ENCODE peak calls at places on chromosomes 11 and 22, in six cellular contexts. K is HepG2, C is A549, X is GM12878, U is upper lobe of left lung, L is K562. G is an unnamed sample.

GRCh38 chr22:32803020-32803758 is 1.7 kb downstream of the TIMP3 start:
- ATAC-seq in U (peak; percentile 16), K (peak; percentile 65), X (no peak), C (no peak), L (no peak), G (no peak)

GRCh38 chr11:74777038-74777437 is 28.4 kb downstream of the RNF169 start:
- ATAC-seq in C (no peak), U (no peak), X (no peak), L (no peak), K (no peak), G (no peak)

GRCh38 chr11:118915941-118916841 is 9.5 kb downstream of the BCL9L start:
- ATAC-seq in X (no peak), K (no peak), C (no peak), L (no peak), U (no peak), G (no peak)

GRCh38 chr22:25402501-25403283 is 161.8 kb upstream of the GRK3 start:
- ATAC-seq in K (peak; percentile 80), C (no peak), X (peak; percentile 5), L (peak; percentile 5), U (no peak), G (no peak)

GRCh38 chr22:27625769-27626674 is 175.5 kb downstream of the MN1 start:
- ATAC-seq in X (no peak), C (no peak), K (no peak), U (no peak), L (no peak), G (no peak)

GRCh38 chr11:86678296-86678695 is 5.9 kb upstream of the ME3 start:
- ATAC-seq in C (no peak), L (no peak), K (no peak), U (no peak), X (no peak), G (no peak)

GRCh38 chr11:10318527-10318802 is 13.6 kb downstream of the ADM start:
- ATAC-seq in K (no peak), X (no peak), C (no peak), U (no peak), L (no peak), G (no peak)

GRCh38 chr11:3163241-3163981 is 1.7 kb downstream of the OSBPL5 start:
- ATAC-seq in L (no peak), C (no peak), X (no peak), U (no peak), K (no peak), G (no peak)

GRCh38 chr11:75365711-75366181 is 14.3 kb upstream of the ARRB1 start:
- ATAC-seq in X (no peak), L (no peak), U (peak; percentile 47), K (no peak), C (peak; percentile 70), G (peak; percentile 53)

GRCh38 chr22:38097557-38098409 is 12.7 kb downstream of the BAIAP2L2 start:
- ATAC-seq in K (no peak), X (peak; percentile 32), U (peak; percentile 64), L (peak; percentile 96), C (no peak), G (no peak)

GRCh38 chr11:1755344-1756023 is 5.1 kb upstream of the IFITM10 start:
- ATAC-seq in K (no peak), C (no peak), X (no peak), L (no peak), U (no peak), G (no peak)

GRCh38 chr11:45816614-45817013 is 11.7 kb downstream of the SLC35C1 start:
- ATAC-seq in K (peak; percentile 34), X (peak; percentile 20), C (no peak), L (peak; percentile 22), U (no peak), G (no peak)
- TF ChIP-seq EP300 in K (no peak), X (no peak), C (no peak), L (no peak), U (no peak), G (no peak)

GRCh38 chr11:78855146-78855545 is 280.5 kb upstream of the NARS2 start:
- ATAC-seq in U (no peak), K (no peak), L (no peak), C (no peak), X (no peak), G (no peak)
- H3K4me1 ChIP-seq in U (no peaks in the 10 kb centered on the region), K (no peaks in the 10 kb centered on the region), L (no peaks in the 10 kb centered on the region), C (no peaks in the 10 kb centered on the region), X (no peaks in the 10 kb centered on the region), G (no peaks in the 10 kb centered on the region)

DNA sequence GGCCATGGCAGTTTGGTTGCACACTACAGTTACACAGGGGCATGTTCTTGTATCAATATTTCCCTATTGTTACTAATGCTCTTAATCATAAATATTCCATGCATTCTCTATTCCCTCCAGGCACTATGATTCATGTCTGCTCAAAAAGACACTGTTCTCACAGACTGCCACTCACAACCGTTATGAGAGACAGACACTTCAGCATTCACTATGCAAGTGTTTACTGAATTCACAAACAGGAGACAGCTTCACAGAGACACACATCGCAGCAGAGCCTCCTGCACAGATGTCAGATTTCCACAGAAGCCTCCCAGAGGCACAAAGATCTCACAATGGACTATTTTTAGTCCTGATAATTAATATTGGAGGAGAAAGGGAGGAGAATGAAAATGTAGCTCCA is 930.4 kb downstream of the OPCML start:
- ATAC-seq in L (no peak), K (no peak), U (no peak), C (no peak), X (no peak), G (no peak)
- TF ChIP-seq EP300 in L (no peak), K (no peak), U (no peak), C (no peak), X (no peak), G (no peak)

GRCh38 chr11:31690516-31690915 is 120.6 kb downstream of the PAX6 start:
- ATAC-seq in L (no peak), X (no peak), U (no peak), K (no peak), C (no peak), G (no peak)
- H3K4me1 ChIP-seq in L (no peaks in the 10 kb centered on the region), X (no peaks in the 10 kb centered on the region), U (no peaks in the 10 kb centered on the region), K (no peaks in the 10 kb centered on the region), C (peaks cover 6% of the 10 kb centered on the region), G (no peaks in the 10 kb centered on the region)

DNA sequence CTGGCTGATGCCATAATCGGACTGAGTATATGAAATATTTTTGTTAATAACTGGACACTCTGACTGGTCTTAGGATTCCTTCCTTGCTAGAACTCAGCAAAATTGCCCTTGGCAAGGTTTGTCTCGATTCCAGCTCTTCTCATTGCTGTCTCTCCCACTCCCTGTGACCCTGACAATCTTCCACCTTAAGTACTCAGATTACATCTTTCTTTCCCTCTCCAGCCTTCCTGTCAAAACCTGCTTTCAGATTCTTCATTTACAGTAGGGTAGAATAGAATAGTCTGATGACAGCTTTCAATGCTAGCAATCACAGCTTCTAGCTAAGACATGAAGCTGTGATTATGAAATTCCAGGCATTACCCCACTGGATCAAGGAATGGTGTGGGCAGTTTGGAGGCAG is 39.2 kb upstream of the LMO2 start:
- ATAC-seq in L (no peak), U (no peak), K (no peak), C (no peak), X (no peak), G (no peak)
- TF ChIP-seq EP300 in L (no peak), U (no peak), K (no peak), C (no peak), X (no peak), G (no peak)

GRCh38 chr22:49849161-49850020 is 4.3 kb upstream of the ZBED4 start:
- ATAC-seq in X (no peak), L (no peak), K (no peak), U (no peak), C (no peak), G (no peak)

GRCh38 chr22:49848690-49849160 is 4.9 kb upstream of the ZBED4 start:
- ATAC-seq in L (no peak), K (no peak), U (no peak), X (no peak), C (no peak), G (no peak)

GRCh38 chr22:49847751-49848689 is 5.6 kb upstream of the ZBED4 start:
- ATAC-seq in K (peak; percentile 35), X (no peak), U (no peak), C (no peak), L (no peak), G (no peak)

GRCh38 chr22:49845241-49845640 is 8.4 kb upstream of the ZBED4 start:
- ATAC-seq in C (no peak), L (no peak), K (no peak), U (no peak), X (no peak), G (no peak)

GRCh38 chr22:49845666-49846459 is 7.8 kb upstream of the ZBED4 start:
- ATAC-seq in U (no peak), C (no peak), K (peak; percentile 14), X (no peak), L (no peak), G (no peak)
- H3K4me1 ChIP-seq in U (peaks cover 27% of the 10 kb centered on the region), C (no peaks in the 10 kb centered on the region), K (peaks cover 23% of the 10 kb centered on the region), X (no peaks in the 10 kb centered on the region), L (peaks cover 26% of the 10 kb centered on the region), G (peaks cover 18% of the 10 kb centered on the region)

GRCh38 chr11:130580372-130580771 is 131.9 kb downstream of the ADAMTS15 start:
- ATAC-seq in C (peak; percentile 86), K (no peak), L (no peak), U (peak; percentile 43), X (no peak), G (peak; percentile 50)
- TF ChIP-seq EP300 in C (no peak), K (no peak), L (no peak), U (no peak), X (no peak), G (no peak)